ENCODE peak calls at places on chromosomes 5 and 9, in nine cellular contexts. N is neural progenitor cell, C is endothelial cell, T is H9, M is fibroblast of pulmonary artery, Q is chondrocyte, O is AG04449, F is AG09309, W is heart right ventricle. V is an unnamed sample.

GRCh38 chr5:34522599-34523381 is 133.3 kb upstream of the RAI14 start:
- DNase-seq in T (peak; percentile 92), F (peak; percentile 76), Q (no peak), W (peak; percentile 79), M (peak; percentile 93), O (peak; percentile 68), N (peak; percentile 91), C (peak; percentile 64), V (peak; percentile 72)

GRCh38 chr5:35924122-35924949 is 14.1 kb downstream of the CAPSL start:
- DNase-seq in O (peak; percentile 77), N (no peak), Q (no peak), C (no peak), F (peak; percentile 91), W (no peak), M (peak; percentile 28), T (no peak), V (no peak)

GRCh38 chr5:156411131-156411727 is 84.3 kb downstream of the SGCD start:
- DNase-seq in Q (no peak), W (peak; percentile 12), O (peak; percentile 19), M (peak; percentile 47), N (no peak), F (peak; percentile 34), C (no peak), T (no peak), V (no peak)

GRCh38 chr9:90612957-90613356 is 29.7 kb downstream of the DIRAS2 start:
- DNase-seq in T (no peak), O (no peak), M (no peak), F (no peak), Q (no peak), C (no peak), W (no peak), N (no peak), V (no peak)

GRCh38 chr9:22005083-22005699 is 3.9 kb downstream of the CDKN2B start:
- DNase-seq in C (peak; percentile 33), W (no peak), O (no peak), T (peak; percentile 64), M (peak; percentile 36), Q (no peak), F (no peak), N (peak; percentile 72), V (no peak)

GRCh38 chr5:157558089-157558595 is 17.4 kb downstream of the ADAM19 start:
- DNase-seq in T (no peak), Q (no peak), C (no peak), N (no peak), M (peak; percentile 33), F (peak; percentile 39), O (peak; percentile 71), W (no peak), V (no peak)

GRCh38 chr5:179875741-179876667 is 17.4 kb upstream of the MRNIP start:
- DNase-seq in C (no peak), Q (peak; percentile 75), T (no peak), N (no peak), F (no peak), W (no peak), O (no peak), M (no peak), V (no peak)

GRCh38 chr9:96599298-96599697 is 20.3 kb downstream of the CDC14B start:
- DNase-seq in Q (no peak), W (no peak), C (no peak), O (no peak), N (no peak), M (peak; percentile 59), T (no peak), F (no peak), V (no peak)

GRCh38 chr5:170223349-170223748 is 9.4 kb upstream of the C5orf58 start:
- DNase-seq in O (no peak), T (no peak), Q (no peak), C (no peak), F (no peak), W (no peak), M (peak; percentile 39), N (no peak), V (no peak)

GRCh38 chr5:170220196-170220595 is 12.6 kb upstream of the C5orf58 start:
- DNase-seq in C (no peak), O (no peak), M (no peak), Q (no peak), T (no peak), F (no peak), W (no peak), N (no peak), V (no peak)

GRCh38 chr5:170223906-170224305 is 8.9 kb upstream of the C5orf58 start:
- DNase-seq in F (no peak), N (no peak), Q (no peak), C (no peak), T (no peak), M (peak; percentile 7), O (no peak), W (no peak), V (no peak)

GRCh38 chr5:170219615-170220014 is 13.2 kb upstream of the C5orf58 start:
- DNase-seq in C (no peak), O (peak; percentile 45), W (no peak), M (peak; percentile 34), Q (no peak), T (no peak), F (peak; percentile 71), N (no peak), V (no peak)

DNA sequence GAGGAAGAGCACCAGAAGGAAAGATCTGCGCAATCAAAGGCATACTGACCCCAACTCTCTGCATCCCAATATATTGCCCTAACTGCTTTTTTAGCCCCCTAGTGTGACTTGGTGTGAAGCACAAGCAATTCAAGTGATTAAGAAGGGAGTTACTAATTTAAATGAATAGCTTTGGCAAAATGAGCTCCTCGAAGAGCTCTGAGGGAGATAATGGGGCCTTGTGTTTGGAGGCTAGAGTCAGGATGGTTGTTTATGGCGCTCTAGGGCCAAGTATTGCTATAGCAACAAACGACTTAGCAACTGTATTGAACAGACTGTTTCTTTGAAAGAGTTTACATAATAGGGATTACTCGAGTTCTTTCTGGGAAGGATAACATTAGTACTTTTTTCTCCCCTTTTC is 11.5 kb upstream of the C5orf58 start:
- DNase-seq in M (peak; percentile 29), O (no peak), F (no peak), C (no peak), T (no peak), Q (no peak), W (no peak), N (peak; percentile 93), V (no peak)
- TF ChIP-seq CTCF in M (peak; percentile 14), O (no peak), F (no peak), C (no peak), T (peak; percentile 41), Q (peak; percentile 34), W (no peak), N (peak; percentile 54), V (no peak)

GRCh38 chr9:33164138-33164809 is 2.9 kb downstream of the B4GALT1 start:
- DNase-seq in F (no peak), N (no peak), Q (no peak), T (no peak), C (no peak), W (peak; percentile 44), O (no peak), M (no peak), V (peak; percentile 55)

GRCh38 chr9:33167949-33168535 is 906 bp upstream of the B4GALT1 start:
- DNase-seq in M (no peak), N (no peak), T (no peak), F (no peak), Q (no peak), W (no peak), C (no peak), O (no peak), V (no peak)

GRCh38 chr9:33165263-33166151 is 1.6 kb downstream of the B4GALT1 start:
- DNase-seq in N (no peak), M (peak; percentile 98), C (no peak), W (peak; percentile 57), F (peak; percentile 96), T (no peak), O (no peak), Q (no peak), V (peak; percentile 52)

GRCh38 chr9:33167084-33167948 is at the start of gene B4GALT1:
- DNase-seq in F (peak; percentile 79), Q (peak; percentile 97), O (no peak), C (peak; percentile 98), T (peak; percentile 93), M (peak; percentile 96), W (peak; percentile 95), N (peak; percentile 93), V (peak; percentile 95)

DNA sequence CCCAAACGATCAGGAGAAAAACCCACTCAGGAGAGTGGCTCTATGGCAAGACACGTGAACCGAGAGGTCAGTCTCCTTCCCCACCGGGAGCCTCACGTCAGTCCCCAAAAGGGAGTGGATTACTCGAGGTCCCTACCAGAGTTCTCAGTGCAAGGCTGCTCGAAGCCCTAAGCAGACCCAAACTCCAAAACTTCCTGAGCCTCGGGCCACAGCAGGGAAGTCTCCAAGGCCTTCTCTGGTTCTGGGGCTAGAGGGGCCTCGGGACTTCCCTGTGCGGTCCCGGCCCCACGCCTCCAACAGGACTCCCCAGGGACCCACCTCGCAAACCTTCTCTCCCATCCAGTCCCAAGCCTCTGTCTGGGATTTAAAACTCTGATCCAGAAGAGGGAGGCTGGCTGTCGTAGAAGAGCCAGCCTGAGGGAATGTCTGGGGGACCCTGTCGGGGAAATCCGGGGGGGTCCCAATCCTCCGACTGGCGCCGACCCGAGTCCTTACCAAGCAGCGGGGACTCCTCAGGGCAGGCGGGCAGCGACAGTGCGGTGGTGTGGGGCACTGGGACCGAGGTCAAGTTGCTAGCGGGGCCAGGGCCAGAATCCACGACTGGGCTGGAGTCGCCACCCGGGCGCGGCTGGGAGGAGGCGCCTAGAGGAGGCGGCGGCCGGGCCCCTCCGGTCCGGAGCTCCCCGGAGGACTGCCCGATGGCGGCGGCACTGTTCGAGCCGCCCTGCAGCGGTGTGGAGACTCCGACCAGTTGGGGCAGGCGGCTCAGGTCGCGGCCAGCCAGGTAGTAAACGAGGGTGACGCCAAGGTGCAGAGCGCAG is 663 bp downstream of the B4GALT1 start:
- DNase-seq in O (no peak), T (no peak), Q (peak; percentile 95), M (no peak), C (peak; percentile 46), N (peak; percentile 21), W (peak; percentile 46), F (no peak), V (no peak)
- TF ChIP-seq CTCF in O (no peak), T (no peak), Q (no peak), M (no peak), C (no peak), N (no peak), W (no peak), F (no peak), V (no peak)

GRCh38 chr5:91126448-91126847 is 256.7 kb downstream of the ARRDC3 start:
- DNase-seq in Q (no peak), O (peak; percentile 75), M (peak; percentile 82), W (no peak), T (no peak), C (no peak), F (peak; percentile 68), N (no peak), V (no peak)

GRCh38 chr5:91125916-91126315 is 257.2 kb downstream of the ARRDC3 start:
- DNase-seq in T (no peak), Q (no peak), N (no peak), C (no peak), O (no peak), W (no peak), F (no peak), M (no peak), V (no peak)

GRCh38 chr5:91128604-91129003 is 254.5 kb downstream of the ARRDC3 start:
- DNase-seq in M (no peak), W (no peak), N (no peak), Q (no peak), C (no peak), T (no peak), O (no peak), F (no peak), V (no peak)

GRCh38 chr5:91127682-91128081 is 255.4 kb downstream of the ARRDC3 start:
- DNase-seq in O (no peak), T (no peak), N (no peak), W (no peak), M (no peak), F (no peak), C (no peak), Q (no peak), V (no peak)

DNA sequence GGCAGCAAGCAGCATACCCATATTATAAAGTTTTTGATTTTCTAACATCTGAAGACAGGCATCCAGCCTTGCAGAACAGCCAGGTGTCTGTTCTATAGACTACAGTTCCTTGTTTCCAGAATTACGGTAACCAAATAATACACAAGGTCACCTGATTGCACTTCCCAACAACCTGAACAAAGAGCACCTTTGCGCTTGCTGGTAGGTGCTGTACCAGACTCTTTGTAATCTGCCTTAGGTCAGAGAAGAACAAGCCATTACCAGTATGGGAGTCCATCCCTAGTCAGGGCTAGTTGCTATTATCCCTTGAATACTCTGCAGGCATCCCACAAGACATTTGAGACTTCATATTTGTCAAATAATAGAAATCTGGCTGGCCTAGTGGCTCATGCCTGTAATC is 256.2 kb downstream of the ARRDC3 start:
- DNase-seq in C (no peak), W (no peak), T (no peak), M (no peak), N (no peak), O (no peak), Q (no peak), F (no peak), V (no peak)
- TF ChIP-seq CTCF in C (no peak), W (no peak), T (no peak), M (no peak), N (no peak), O (no peak), Q (no peak), F (no peak), V (no peak)

GRCh38 chr9:112747094-112747493 is 3.5 kb upstream of the SNX30 start:
- DNase-seq in O (no peak), M (no peak), Q (no peak), C (no peak), T (no peak), N (no peak), F (no peak), W (no peak), V (no peak)

GRCh38 chr9:112744177-112744576 is 6.4 kb upstream of the SNX30 start:
- DNase-seq in W (no peak), N (no peak), T (no peak), O (no peak), C (no peak), M (peak; percentile 73), F (no peak), Q (no peak), V (no peak)

GRCh38 chr9:112748041-112748440 is 2.5 kb upstream of the SNX30 start:
- DNase-seq in T (no peak), N (no peak), F (no peak), C (no peak), Q (no peak), M (no peak), W (no peak), O (no peak), V (no peak)

GRCh38 chr9:112743216-112743835 is 7.2 kb upstream of the SNX30 start:
- DNase-seq in W (no peak), N (no peak), T (no peak), C (no peak), Q (no peak), O (no peak), M (no peak), F (no peak), V (no peak)
- TF ChIP-seq CTCF in W (no peak), N (no peak), T (peak; percentile 25), C (no peak), Q (no peak), O (peak; percentile 22), M (peak; percentile 16), F (peak; percentile 47), V (no peak)